ENCODE peak calls at places on chromosomes 6 and 20, in four cellular contexts. D is COR-L47, L is HT1080, Z is ELR. P is an unnamed sample.

GRCh38 chr6:43964659-43965570 is 162.3 kb downstream of the MRPL14 start:
- DNase-seq in D (no peak), L (no peak), Z (no peak), P (no peak)

GRCh38 chr6:63685453-63686379 is 50.1 kb downstream of the PHF3 start:
- DNase-seq in D (no peak), L (no peak), Z (no peak), P (no peak)

GRCh38 chr6:34852406-34853085 is 35.3 kb downstream of the TAF11 start:
- DNase-seq in D (no peak), L (no peak), Z (no peak), P (no peak)

GRCh38 chr6:63502165-63502564 is 70.1 kb upstream of the LOC128125822 start:
- DNase-seq in D (no peak), L (no peak), Z (no peak), P (no peak)

GRCh38 chr20:58570181-58570859 is 55.1 kb upstream of the APCDD1L start:
- DNase-seq in D (no peak), L (no peak), Z (no peak), P (no peak)

GRCh38 chr6:31402324-31403282 is 792 bp upstream of the MICA start:
- DNase-seq in D (no peak), L (peak), Z (peak), P (no peak)

GRCh38 chr6:151437401-151437800 is 14.5 kb downstream of the RMND1 start:
- DNase-seq in D (no peak), L (no peak), Z (peak), P (no peak)

GRCh38 chr6:40959781-40960327 is 79.2 kb downstream of the UNC5CL start:
- DNase-seq in D (no peak), L (no peak), Z (no peak), P (no peak)

GRCh38 chr6:15897063-15897934 is 231.6 kb upstream of the MYLIP start:
- DNase-seq in D (no peak), L (peak), Z (peak), P (no peak)

GRCh38 chr20:16295534-16295933 is 277.7 kb downstream of the KIF16B start:
- DNase-seq in D (no peak), L (no peak), Z (no peak), P (no peak)

GRCh38 chr6:147310511-147310910 is 106.3 kb downstream of the STXBP5 start:
- DNase-seq in D (no peak), L (no peak), Z (no peak), P (no peak)

GRCh38 chr6:84568971-84569370 is 195.4 kb downstream of the TBX18 start:
- DNase-seq in D (peak), L (peak), Z (peak), P (peak)

GRCh38 chr6:7910654-7911344 is at the start of gene TXNDC5:
- DNase-seq in D (peak), L (peak), Z (peak), P (peak)

GRCh38 chr20:43938932-43939761 is 24.5 kb downstream of the TOX2 start:
- DNase-seq in D (no peak), L (peak), Z (peak), P (no peak)

GRCh38 chr6:161446296-161446925 is 172.6 kb upstream of the AGPAT4 start:
- DNase-seq in D (no peak), L (no peak), Z (no peak), P (no peak)

GRCh38 chr20:35974256-35974655 is 5.9 kb downstream of the CNBD2 start:
- DNase-seq in D (no peak), L (no peak), Z (no peak), P (no peak)

GRCh38 chr6:119620846-119621570 is 271.4 kb upstream of the MAN1A1 start:
- DNase-seq in D (no peak), L (peak), Z (peak), P (no peak)

GRCh38 chr6:149136913-149137286 is 180.6 kb upstream of the TAB2 start:
- DNase-seq in D (no peak), L (no peak), Z (no peak), P (no peak)

GRCh38 chr6:24925661-24926060 is 10.1 kb downstream of the RIPOR2 start:
- DNase-seq in D (no peak), L (no peak), Z (no peak), P (no peak)

GRCh38 chr6:4883298-4883697 is 107.1 kb downstream of the CDYL start:
- DNase-seq in D (peak), L (no peak), Z (no peak), P (no peak)

GRCh38 chr6:145863988-145864616 is 49.5 kb upstream of the FBXO30 start:
- DNase-seq in D (no peak), L (no peak), Z (no peak), P (no peak)

GRCh38 chr6:166259296-166259977 is 48.8 kb downstream of the PRR18 start:
- DNase-seq in D (no peak), L (no peak), Z (no peak), P (no peak)

GRCh38 chr6:13581700-13582229 is 7.4 kb downstream of the SIRT5 start:
- DNase-seq in D (no peak), L (no peak), Z (no peak), P (no peak)

P was measured in NCI-H2227 treated with DMSO at 0.1 percent for 48 hours.